ENCODE peak calls at places on chromosomes 1 and 21, in five cellular contexts. E is osteoblast, X is hepatocyte, W is IMR-90, O is A549. Y is an unnamed sample.

GRCh38 chr1:36034692-36035091 is 49.2 kb upstream of the TEKT2 start:
- DNase-seq in X (peak; percentile 6), E (peak; percentile 48), W (peak; percentile 75), O (peak; percentile 2), Y (no peak)

GRCh38 chr1:179490611-179491010 is 85.1 kb downstream of the NPHS2 start:
- DNase-seq in W (no peak), E (no peak), O (no peak), X (no peak), Y (no peak)

GRCh38 chr1:225911207-225912130 is 12.6 kb downstream of the PYCR2 start:
- DNase-seq in E (peak; percentile 97), W (peak; percentile 17), O (peak; percentile 74), X (peak; percentile 80), Y (peak; percentile 20)

GRCh38 chr1:8602471-8603219 is 214.8 kb downstream of the RERE start:
- DNase-seq in O (no peak), E (no peak), X (no peak), W (no peak), Y (no peak)

GRCh38 chr1:240515505-240515904 is 96.5 kb downstream of the GREM2 start:
- DNase-seq in O (no peak), E (peak; percentile 69), W (peak; percentile 43), X (no peak), Y (no peak)

GRCh38 chr1:198096390-198096789 is 60.4 kb upstream of the NEK7 start:
- DNase-seq in E (peak; percentile 48), W (peak; percentile 47), X (no peak), O (no peak), Y (peak; percentile 57)

GRCh38 chr1:26961826-26962225 is 1.6 kb upstream of the KDF1 start:
- DNase-seq in E (peak; percentile 89), X (no peak), W (peak; percentile 98), O (peak; percentile 32), Y (peak; percentile 87)

GRCh38 chr1:23804183-23804582 is 3.6 kb upstream of the GALE start:
- DNase-seq in W (no peak), X (no peak), O (no peak), E (peak; percentile 60), Y (no peak)

GRCh38 chr1:29601021-29601420 is 364.7 kb downstream of the PTPRU start:
- DNase-seq in O (no peak), X (no peak), E (no peak), W (no peak), Y (no peak)

GRCh38 chr1:205954819-205955404 is 11.7 kb upstream of the SLC26A9 start:
- DNase-seq in W (no peak), E (no peak), X (no peak), O (no peak), Y (no peak)

GRCh38 chr1:43708006-43708412 is 673 bp downstream of the ST3GAL3 start:
- DNase-seq in W (peak; percentile 57), X (no peak), O (no peak), E (peak; percentile 81), Y (peak; percentile 33)

GRCh38 chr1:233489436-233489835 is 124.5 kb upstream of the KCNK1 start:
- DNase-seq in O (no peak), X (no peak), E (no peak), W (no peak), Y (no peak)

GRCh38 chr1:29621826-29622435 is 385.6 kb downstream of the PTPRU start:
- DNase-seq in X (no peak), O (no peak), E (no peak), W (no peak), Y (peak; percentile 43)

GRCh38 chr1:36764796-36765195 is 269.5 kb downstream of the GRIK3 start:
- DNase-seq in W (no peak), E (no peak), X (no peak), O (no peak), Y (no peak)

GRCh38 chr1:228459091-228459993 is 27.8 kb upstream of the RNF187 start:
- DNase-seq in X (peak; percentile 88), W (peak; percentile 85), E (peak; percentile 92), O (peak; percentile 93), Y (peak; percentile 83)

GRCh38 chr21:31403596-31404333 is 59.7 kb upstream of the TIAM1 start:
- DNase-seq in W (no peak), E (no peak), O (no peak), X (no peak), Y (no peak)

GRCh38 chr1:3289502-3289901 is 165.0 kb upstream of the ARHGEF16 start:
- DNase-seq in X (no peak), O (no peak), E (no peak), W (no peak), Y (no peak)

GRCh38 chr1:30327370-30328099 is 395.9 kb downstream of the MATN1 start:
- DNase-seq in O (no peak), E (no peak), W (no peak), X (no peak), Y (no peak)

GRCh38 chr21:28283652-28284490 is 708.8 kb downstream of the LTN1 start:
- DNase-seq in X (peak; percentile 56), E (peak; percentile 25), W (peak; percentile 94), O (no peak), Y (peak; percentile 94)

GRCh38 chr1:172810480-172810879 is 151.6 kb downstream of the FASLG start:
- DNase-seq in E (no peak), X (no peak), O (no peak), W (no peak), Y (no peak)

GRCh38 chr1:30872033-30872947 is 36.3 kb downstream of the SDC3 start:
- DNase-seq in X (no peak), O (no peak), E (peak; percentile 72), W (no peak), Y (no peak)

GRCh38 chr21:42527489-42528158 is 14.0 kb downstream of the SLC37A1 start:
- DNase-seq in W (no peak), O (no peak), X (no peak), E (no peak), Y (no peak)

GRCh38 chr1:119632103-119632490 is 16.0 kb downstream of the ZNF697 start:
- DNase-seq in W (no peak), O (no peak), E (no peak), X (no peak), Y (no peak)

GRCh38 chr1:119633575-119634325 is 14.3 kb downstream of the ZNF697 start:
- DNase-seq in O (no peak), E (no peak), W (no peak), X (no peak), Y (no peak)

GRCh38 chr1:119632836-119633235 is 15.2 kb downstream of the ZNF697 start:
- DNase-seq in O (no peak), E (no peak), X (no peak), W (no peak), Y (no peak)

GRCh38 chr1:119631086-119631432 is 17.0 kb downstream of the ZNF697 start:
- DNase-seq in O (no peak), E (no peak), W (no peak), X (no peak), Y (no peak)

GRCh38 chr1:119631433-119632102 is 16.5 kb downstream of the ZNF697 start:
- DNase-seq in W (peak; percentile 72), O (no peak), E (peak; percentile 95), X (peak; percentile 63), Y (peak; percentile 74)
- TF ChIP-seq CTCF in W (no peak), O (no peak), E (no peak), X (no peak), Y (no peak)

GRCh38 chr1:152621993-152622392 is 910 bp downstream of the LCE3A start:
- DNase-seq in X (no peak), W (no peak), E (peak; percentile 23), O (no peak), Y (no peak)
- H3K9me3 ChIP-seq in X (no peaks in the 10 kb centered on the region), W (peaks cover 3% of the 10 kb centered on the region), E (no peaks in the 10 kb centered on the region), O (no peaks in the 10 kb centered on the region), Y (no peaks in the 10 kb centered on the region)

GRCh38 chr21:46355161-46356004 is 31.4 kb downstream of the PCNT start:
- DNase-seq in W (no peak), O (no peak), X (no peak), E (peak; percentile 84), Y (no peak)

GRCh38 chr21:46356494-46357334 is 32.8 kb downstream of the PCNT start:
- DNase-seq in O (no peak), W (no peak), X (no peak), E (peak; percentile 65), Y (no peak)

GRCh38 chr21:46356005-46356338 is 32.0 kb downstream of the PCNT start:
- DNase-seq in X (no peak), W (no peak), E (no peak), O (no peak), Y (no peak)

GRCh38 chr21:46357335-46357604 is 33.3 kb downstream of the PCNT start:
- DNase-seq in E (peak; percentile 54), X (no peak), O (no peak), W (no peak), Y (no peak)

GRCh38 chr21:46357684-46358425 is 33.9 kb downstream of the PCNT start:
- DNase-seq in O (no peak), W (no peak), X (no peak), E (peak; percentile 73), Y (no peak)
- H3K4me2 ChIP-seq in O (no peak overlapping the region), W (no peak overlapping the region), X (no peak overlapping the region), E (no peak overlapping the region), Y (no peak overlapping the region)

GRCh38 chr1:41795205-41795762 is 123.4 kb downstream of the HIVEP3 start:
- DNase-seq in W (peak; percentile 73), E (no peak), X (no peak), O (no peak), Y (peak; percentile 79)
- TF ChIP-seq CTCF in W (peak; percentile 75), E (peak; percentile 63), X (peak; percentile 15), O (peak; percentile 43), Y (peak; percentile 66)

GRCh38 chr1:164363980-164364379 is 195.0 kb upstream of the PBX1 start:
- DNase-seq in X (no peak), W (no peak), E (no peak), O (no peak), Y (no peak)

GRCh38 chr1:164366014-164366413 is 193.0 kb upstream of the PBX1 start:
- DNase-seq in W (no peak), X (no peak), E (no peak), O (no peak), Y (no peak)

DNA sequence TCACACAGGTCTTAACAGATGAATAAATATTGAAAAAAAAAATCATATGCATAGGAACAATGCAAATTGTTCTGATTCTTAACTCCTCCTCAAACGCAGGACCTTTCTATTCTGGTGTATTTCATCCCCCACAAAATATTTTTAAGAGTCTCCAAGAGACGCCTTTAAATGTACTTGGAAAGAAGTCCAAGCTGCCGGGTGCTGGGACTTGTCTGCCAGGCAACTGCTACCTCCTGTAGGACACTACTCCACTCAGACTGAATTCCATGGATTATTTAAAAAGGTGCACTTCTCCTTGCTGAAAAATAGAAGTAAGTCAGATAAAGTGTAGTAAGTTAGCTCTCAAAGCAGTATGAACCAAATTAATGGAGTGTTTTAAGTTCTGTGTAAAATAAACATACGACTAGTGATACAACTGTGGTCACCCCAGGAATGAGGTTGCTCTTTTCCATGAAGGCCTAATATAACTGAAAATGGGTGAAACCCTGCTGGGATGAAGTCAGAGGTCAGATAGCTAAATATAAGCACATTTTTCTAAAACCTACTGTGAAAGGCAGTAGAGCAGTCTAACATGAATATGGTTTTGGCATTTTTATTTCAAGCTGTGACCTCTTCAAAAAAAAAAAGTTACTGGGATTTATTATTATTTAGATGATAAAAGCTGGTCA is 189.2 kb upstream of the PBX1 start:
- DNase-seq in W (no peak), E (no peak), X (no peak), O (no peak), Y (peak; percentile 67)
- H3K9me3 ChIP-seq in W (peaks cover 3% of the 10 kb centered on the region), E (peaks cover 3% of the 10 kb centered on the region), X (no peaks in the 10 kb centered on the region), O (peaks cover 29% of the 10 kb centered on the region), Y (no peaks in the 10 kb centered on the region)